ENCODE peak calls at places on chromosomes 12 and 14, in four cellular contexts. U, B, S and E are unnamed samples.

GRCh38 chr12:75781532-75782046 is 250.0 kb downstream of the PHLDA1 start:
- DNase-seq in U (no peak), B (no peak), S (no peak), E (peak; percentile 91)

GRCh38 chr12:6697584-6698351 is 2.8 kb downstream of the PIANP start:
- DNase-seq in U (peak; percentile 13), B (peak; percentile 49), S (no peak), E (no peak)

GRCh38 chr12:56836317-56836716 is 73.2 kb downstream of the HSD17B6 start:
- DNase-seq in U (no peak), B (peak; percentile 75), S (no peak), E (no peak)

GRCh38 chr14:92954933-92955332 is 32.0 kb downstream of the CHGA start:
- DNase-seq in U (no peak), B (no peak), S (no peak), E (no peak)

GRCh38 chr12:30308010-30308717 is 387.5 kb downstream of the IPO8 start:
- DNase-seq in U (no peak), B (no peak), S (no peak), E (no peak)

GRCh38 chr14:54621686-54622085 is 54.8 kb downstream of the SAMD4A start:
- DNase-seq in U (no peak), B (no peak), S (no peak), E (no peak)

GRCh38 chr12:104154286-104154685 is 16.3 kb upstream of the NFYB start:
- DNase-seq in U (no peak), B (no peak), S (no peak), E (no peak)

GRCh38 chr12:50788562-50788961 is 24.7 kb downstream of the ATF1 start:
- DNase-seq in U (peak; percentile 93), B (no peak), S (no peak), E (no peak)

GRCh38 chr12:130909111-130909510 is 37.2 kb downstream of the RAN start:
- DNase-seq in U (no peak), B (no peak), S (no peak), E (no peak)

GRCh38 chr12:82942521-82942920 is 255.8 kb downstream of the TMTC2 start:
- DNase-seq in U (no peak), B (no peak), S (no peak), E (no peak)

GRCh38 chr14:93430319-93430801 is 379 bp upstream of the UNC79 start:
- DNase-seq in U (no peak), B (peak; percentile 78), S (no peak), E (no peak)

GRCh38 chr14:66099451-66099850 is 386.7 kb upstream of the CCDC196 start:
- DNase-seq in U (no peak), B (peak; percentile 47), S (no peak), E (no peak)

GRCh38 chr14:72892103-72892878 is 1.6 kb downstream of the DPF3 start:
- DNase-seq in U (no peak), B (no peak), S (no peak), E (no peak)

GRCh38 chr12:94427520-94428381 is 31.9 kb downstream of the CEP83 start:
- DNase-seq in U (peak; percentile 74), B (peak; percentile 83), S (no peak), E (peak; percentile 49)

GRCh38 chr12:78181544-78182162 is 351.0 kb downstream of the NAV3 start:
- DNase-seq in U (no peak), B (peak; percentile 53), S (no peak), E (no peak)

GRCh38 chr12:127107744-127108143 is 1159.2 kb upstream of the TMEM132C start:
- DNase-seq in U (no peak), B (no peak), S (no peak), E (no peak)

GRCh38 chr12:113919791-113920190 is 46.3 kb downstream of the RBM19 start:
- DNase-seq in U (no peak), B (no peak), S (no peak), E (no peak)

GRCh38 chr14:24198845-24199524 is 3.7 kb upstream of the TM9SF1 start:
- DNase-seq in U (no peak), B (no peak), S (no peak), E (no peak)

GRCh38 chr12:3885179-3886094 is 12.2 kb upstream of the PARP11 start:
- DNase-seq in U (peak; percentile 8), B (peak; percentile 43), S (no peak), E (no peak)

GRCh38 chr12:25328082-25328712 is 77.5 kb upstream of the KRAS start:
- DNase-seq in U (no peak), B (no peak), S (no peak), E (no peak)

GRCh38 chr14:58637040-58637390 is 747 bp upstream of the DACT1 start:
- DNase-seq in U (peak; percentile 81), B (no peak), S (no peak), E (no peak)

GRCh38 chr14:75044760-75045159 is 6.5 kb downstream of the MLH3 start:
- DNase-seq in U (no peak), B (no peak), S (no peak), E (no peak)

GRCh38 chr12:32309811-32310755 is 89.3 kb upstream of the FGD4 start:
- DNase-seq in U (no peak), B (no peak), S (no peak), E (no peak)

GRCh38 chr14:39145266-39145966 is 24.7 kb downstream of the TRAPPC6B start:
- DNase-seq in U (no peak), B (no peak), S (no peak), E (no peak)